ENCODE peak calls at places on chromosomes 12 and 14, in six cellular contexts. M, V, I, J, P and X are unnamed samples.

GRCh38 chr14:60648934-60649814 is at the start of gene SIX1:
- DNase-seq in P (peak), J (peak), I (peak), V (peak), M (peak), X (peak)

GRCh38 chr12:63935361-63935760 is 90.9 kb downstream of the SRGAP1 start:
- DNase-seq in J (no peak), P (no peak), I (no peak), M (no peak), V (no peak), X (no peak)

GRCh38 chr14:65472189-65472588 is 59.7 kb downstream of the FUT8 start:
- DNase-seq in J (no peak), V (peak), P (peak), M (no peak), I (no peak), X (no peak)

GRCh38 chr12:67483871-67484554 is 164.5 kb upstream of the DYRK2 start:
- DNase-seq in I (no peak), V (no peak), M (no peak), P (no peak), J (no peak), X (no peak)

GRCh38 chr14:95256011-95256775 is 63.5 kb downstream of the CLMN start:
- DNase-seq in P (no peak), I (peak), M (no peak), J (no peak), V (peak), X (no peak)

GRCh38 chr12:101939856-101940265 is 62.5 kb downstream of the DRAM1 start:
- DNase-seq in I (no peak), M (peak), J (peak), P (peak), V (peak), X (no peak)

GRCh38 chr12:57613427-57614109 is 2.3 kb downstream of the ARHGEF25 start:
- DNase-seq in M (no peak), V (no peak), I (no peak), P (no peak), J (no peak), X (no peak)

GRCh38 chr14:101709533-101709881 is 52.0 kb upstream of the PPP2R5C start:
- DNase-seq in M (no peak), J (no peak), I (no peak), P (no peak), V (no peak), X (no peak)

GRCh38 chr14:104224516-104225281 is 86.3 kb downstream of the KIF26A start:
- DNase-seq in J (no peak), I (no peak), M (peak), V (peak), P (peak), X (no peak)

GRCh38 chr14:90545966-90546751 is 149.3 kb downstream of the CALM1 start:
- DNase-seq in P (no peak), M (no peak), J (no peak), V (no peak), I (no peak), X (peak)

GRCh38 chr14:96797943-96798349 is 764 bp downstream of the VRK1 start:
- DNase-seq in P (no peak), V (no peak), I (no peak), M (no peak), J (no peak), X (no peak)

GRCh38 chr12:94545937-94546771 is 86.5 kb upstream of the CEP83 start:
- DNase-seq in V (peak), P (peak), M (peak), I (no peak), J (peak), X (peak)

GRCh38 chr12:6703631-6704030 is 3.0 kb upstream of the PIANP start:
- DNase-seq in M (no peak), V (peak), P (peak), J (no peak), I (no peak), X (no peak)

GRCh38 chr12:13452955-13453570 is 256.5 kb downstream of the EMP1 start:
- DNase-seq in I (no peak), V (no peak), J (no peak), M (no peak), P (no peak), X (no peak)

GRCh38 chr12:22130671-22131070 is 84.7 kb downstream of the CMAS start:
- DNase-seq in M (no peak), J (no peak), V (no peak), I (no peak), P (no peak), X (no peak)

GRCh38 chr14:95257521-95257920 is 62.2 kb downstream of the CLMN start:
- DNase-seq in P (no peak), J (no peak), M (no peak), I (peak), V (no peak), X (no peak)

GRCh38 chr14:103104654-103105511 is 10.4 kb downstream of the EXOC3L4 start:
- DNase-seq in J (no peak), P (peak), M (peak), I (no peak), V (peak), X (no peak)

GRCh38 chr12:1179128-1179527 is 188.1 kb downstream of the ERC1 start:
- DNase-seq in P (no peak), J (no peak), I (no peak), M (no peak), V (no peak), X (no peak)

GRCh38 chr12:27293463-27293862 is 39.2 kb upstream of the BMAL2 start:
- DNase-seq in V (no peak), J (no peak), I (no peak), M (no peak), P (no peak), X (no peak)

GRCh38 chr14:99605299-99605961 is 1.4 kb upstream of the CCDC85C start:
- DNase-seq in J (no peak), I (no peak), P (peak), M (peak), V (peak), X (no peak)

GRCh38 chr12:79964100-79964627 is 29.3 kb upstream of the PPP1R12A start:
- DNase-seq in V (no peak), I (no peak), P (no peak), J (no peak), M (no peak), X (no peak)

GRCh38 chr12:15044461-15044860 is 71.6 kb downstream of the PDE6H start:
- DNase-seq in M (no peak), P (no peak), V (no peak), I (no peak), J (no peak), X (peak)

GRCh38 chr14:34212574-34212973 is 249.5 kb downstream of the SPTSSA start:
- DNase-seq in M (no peak), P (no peak), J (no peak), V (no peak), I (no peak), X (no peak)

GRCh38 chr12:52442600-52443061 is 8.5 kb upstream of the KRT75 start:
- DNase-seq in P (peak), I (no peak), V (peak), M (no peak), J (peak), X (no peak)
- TF ChIP-seq CTCF in P (no peak), I (no peak), V (no peak), M (no peak), J (peak), X (no peak)

GRCh38 chr14:73589128-73589527 is 2.5 kb upstream of the ACOT4 start:
- DNase-seq in P (no peak), I (no peak), M (no peak), V (no peak), J (no peak), X (no peak)

GRCh38 chr14:73594491-73594890 is 2.8 kb downstream of the ACOT4 start:
- DNase-seq in P (no peak), J (no peak), M (no peak), I (no peak), V (no peak), X (no peak)

GRCh38 chr14:73591690-73592448 is at the start of gene ACOT4:
- DNase-seq in V (peak), J (no peak), M (peak), P (peak), I (no peak), X (no peak)
- TF ChIP-seq CTCF in V (no peak), J (no peak), M (no peak), P (no peak), I (peak), X (peak)

DNA sequence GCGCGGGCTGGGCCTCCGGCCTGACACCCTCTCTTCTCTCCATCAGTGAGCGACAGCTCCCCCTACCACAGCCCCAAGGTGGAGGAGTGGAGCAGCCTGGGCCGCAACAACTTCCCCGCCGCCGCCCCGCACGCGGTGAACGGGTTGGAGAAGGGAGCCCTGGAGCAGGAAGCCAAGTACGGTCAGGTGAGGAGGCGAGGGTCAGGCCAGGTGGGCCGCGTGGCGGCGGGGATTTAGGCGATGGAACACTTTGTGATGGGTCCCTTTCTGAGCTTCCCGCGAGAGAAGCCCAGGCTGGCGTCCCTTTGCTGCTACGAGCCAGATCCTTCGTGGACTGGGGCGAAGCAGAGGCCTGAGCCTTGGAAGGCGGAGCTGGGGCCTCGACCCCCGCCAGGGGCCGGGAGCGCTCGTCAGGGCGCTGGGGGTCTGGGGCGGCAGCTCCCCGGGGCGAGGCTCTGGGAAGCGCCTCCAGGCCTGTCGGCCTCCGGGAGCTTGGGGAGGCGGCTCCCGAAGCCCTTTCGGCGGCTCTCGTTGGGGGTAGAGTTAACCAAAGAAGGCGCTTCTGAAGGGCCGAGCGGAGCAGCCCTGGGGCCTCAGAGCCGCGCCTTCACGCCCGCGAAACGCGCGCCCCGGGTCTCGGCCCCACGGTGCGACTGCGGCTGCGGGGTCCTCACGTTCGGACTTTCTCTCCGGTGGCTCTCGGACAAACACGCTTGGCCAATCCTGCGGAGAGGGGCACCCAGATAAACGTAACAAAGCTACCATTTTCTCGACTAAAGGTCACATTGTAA is 5.0 kb downstream of the PAX9 start:
- DNase-seq in M (peak), P (peak), I (no peak), J (no peak), V (peak), X (no peak)
- TF ChIP-seq CTCF in M (no peak), P (no peak), I (no peak), J (no peak), V (peak), X (no peak)

GRCh38 chr12:43290836-43291235 is 261.2 kb downstream of the ADAMTS20 start:
- DNase-seq in V (no peak), J (no peak), M (no peak), I (no peak), P (no peak), X (no peak)
- TF ChIP-seq CTCF in V (no peak), J (no peak), M (no peak), I (no peak), P (no peak), X (no peak)